ENCODE peak calls at places on chromosomes 3 and 15, in nine cellular contexts. W is body of pancreas, D is GM23338, O is AG09309, P is GM06990, V is fibroblast of mammary gland, Q is epithelial cell of proximal tubule, S is fibroblast of pulmonary artery, J is upper lobe of right lung. A is an unnamed sample.

GRCh38 chr15:93942140-93942808 is 289.1 kb upstream of the MCTP2 start:
- DNase-seq in V (peak; percentile 10), S (no peak), O (no peak), D (no peak), P (no peak), J (no peak), W (no peak), Q (no peak), A (no peak)

GRCh38 chr15:101258238-101259144 is 6.6 kb upstream of the CHSY1 start:
- DNase-seq in J (no peak), Q (no peak), P (no peak), S (peak; percentile 91), W (peak; percentile 77), V (peak; percentile 80), O (no peak), D (peak; percentile 88), A (peak; percentile 66)

GRCh38 chr3:71120012-71120411 is 463.5 kb downstream of the FOXP1 start:
- DNase-seq in V (no peak), J (no peak), S (no peak), Q (no peak), O (no peak), P (no peak), D (no peak), W (no peak), A (no peak)

GRCh38 chr3:48468329-48468731 is 21.8 kb downstream of the ATRIP start:
- DNase-seq in Q (no peak), S (no peak), P (no peak), O (no peak), J (no peak), D (no peak), W (peak; percentile 79), V (no peak), A (no peak)

GRCh38 chr3:186869253-186870235 is 27.0 kb downstream of the ADIPOQ start:
- DNase-seq in Q (no peak), V (peak; percentile 51), O (no peak), P (no peak), S (peak; percentile 36), W (no peak), J (no peak), D (no peak), A (peak; percentile 5)

GRCh38 chr15:68330911-68331310 is 53.4 kb downstream of the FEM1B start:
- DNase-seq in V (no peak), W (no peak), Q (no peak), O (no peak), P (no peak), D (no peak), S (no peak), J (no peak), A (peak; percentile 38)

GRCh38 chr3:14031271-14031670 is 93.4 kb downstream of the CHCHD4 start:
- DNase-seq in J (no peak), Q (no peak), W (no peak), S (no peak), P (no peak), D (no peak), V (peak; percentile 37), O (no peak), A (no peak)

GRCh38 chr3:55252921-55253320 is 234.2 kb downstream of the WNT5A start:
- DNase-seq in J (no peak), D (no peak), S (no peak), Q (no peak), V (peak; percentile 43), O (no peak), W (no peak), P (no peak), A (no peak)

GRCh38 chr3:43503067-43503728 is 118.6 kb downstream of the ANO10 start:
- DNase-seq in J (no peak), S (peak; percentile 65), Q (no peak), O (peak; percentile 2), P (no peak), V (peak; percentile 56), W (no peak), D (peak; percentile 75), A (peak; percentile 32)

GRCh38 chr3:71380096-71380495 is 203.4 kb downstream of the FOXP1 start:
- DNase-seq in S (no peak), D (peak; percentile 50), J (no peak), W (no peak), V (peak; percentile 26), Q (no peak), O (no peak), P (no peak), A (peak; percentile 51)

GRCh38 chr3:141341536-141341935 is 26.8 kb upstream of the ZBTB38 start:
- DNase-seq in J (no peak), Q (no peak), W (no peak), S (no peak), D (no peak), O (no peak), P (no peak), V (no peak), A (no peak)

GRCh38 chr15:72916939-72917338 is 133.4 kb upstream of the ADPGK start:
- DNase-seq in Q (no peak), S (no peak), O (no peak), W (no peak), P (no peak), V (no peak), D (no peak), J (no peak), A (peak; percentile 89)

GRCh38 chr3:184237772-184238171 is 8.4 kb downstream of the VWA5B2 start:
- DNase-seq in P (no peak), Q (no peak), V (no peak), W (no peak), O (no peak), D (no peak), S (no peak), J (no peak), A (no peak)

GRCh38 chr15:98800437-98801233 is 152.3 kb downstream of the IGF1R start:
- DNase-seq in V (peak; percentile 78), J (no peak), Q (no peak), W (peak; percentile 61), D (peak; percentile 90), S (peak; percentile 96), O (peak; percentile 68), P (no peak), A (peak; percentile 71)

GRCh38 chr3:16332904-16333426 is 68.0 kb downstream of the OXNAD1 start:
- DNase-seq in P (no peak), O (peak; percentile 43), S (peak; percentile 56), Q (no peak), J (no peak), V (peak; percentile 46), D (no peak), W (no peak), A (no peak)

GRCh38 chr15:36356978-36357582 is 222.3 kb upstream of the CDIN1 start:
- DNase-seq in D (no peak), V (peak; percentile 84), Q (no peak), S (peak; percentile 69), P (no peak), J (no peak), W (no peak), O (peak; percentile 49), A (peak; percentile 81)

GRCh38 chr3:192514081-192514753 is 213.1 kb downstream of the FGF12 start:
- DNase-seq in D (peak; percentile 90), W (peak; percentile 52), S (peak; percentile 22), O (no peak), J (peak; percentile 63), Q (no peak), V (peak; percentile 10), P (peak; percentile 6), A (peak; percentile 35)
- H3K4me3 ChIP-seq in D (peak overlapping the region; percentile 83), W (peak overlapping the region; percentile 73), S (peak overlapping the region; percentile 4), O (no peak overlapping the region), J (peak overlapping the region; percentile 28), Q (peak overlapping the region; percentile 44), V (no peak overlapping the region), P (no peak overlapping the region), A (peak overlapping the region; percentile 35)

GRCh38 chr15:28900892-28901586 is 15.3 kb downstream of the APBA2 start:
- DNase-seq in S (no peak), J (peak; percentile 50), Q (no peak), D (no peak), V (no peak), W (no peak), O (no peak), P (no peak), A (no peak)

GRCh38 chr15:28903555-28903954 is 17.8 kb downstream of the APBA2 start:
- DNase-seq in J (no peak), V (no peak), Q (no peak), P (no peak), W (no peak), S (no peak), D (no peak), O (no peak), A (no peak)

GRCh38 chr15:28901587-28901980 is 15.8 kb downstream of the APBA2 start:
- DNase-seq in O (no peak), V (no peak), P (no peak), D (no peak), W (peak; percentile 29), S (no peak), J (peak; percentile 36), Q (no peak), A (no peak)

GRCh38 chr15:28902856-28903255 is 17.1 kb downstream of the APBA2 start:
- DNase-seq in J (no peak), O (no peak), Q (no peak), V (no peak), P (no peak), W (no peak), S (no peak), D (no peak), A (no peak)

DNA sequence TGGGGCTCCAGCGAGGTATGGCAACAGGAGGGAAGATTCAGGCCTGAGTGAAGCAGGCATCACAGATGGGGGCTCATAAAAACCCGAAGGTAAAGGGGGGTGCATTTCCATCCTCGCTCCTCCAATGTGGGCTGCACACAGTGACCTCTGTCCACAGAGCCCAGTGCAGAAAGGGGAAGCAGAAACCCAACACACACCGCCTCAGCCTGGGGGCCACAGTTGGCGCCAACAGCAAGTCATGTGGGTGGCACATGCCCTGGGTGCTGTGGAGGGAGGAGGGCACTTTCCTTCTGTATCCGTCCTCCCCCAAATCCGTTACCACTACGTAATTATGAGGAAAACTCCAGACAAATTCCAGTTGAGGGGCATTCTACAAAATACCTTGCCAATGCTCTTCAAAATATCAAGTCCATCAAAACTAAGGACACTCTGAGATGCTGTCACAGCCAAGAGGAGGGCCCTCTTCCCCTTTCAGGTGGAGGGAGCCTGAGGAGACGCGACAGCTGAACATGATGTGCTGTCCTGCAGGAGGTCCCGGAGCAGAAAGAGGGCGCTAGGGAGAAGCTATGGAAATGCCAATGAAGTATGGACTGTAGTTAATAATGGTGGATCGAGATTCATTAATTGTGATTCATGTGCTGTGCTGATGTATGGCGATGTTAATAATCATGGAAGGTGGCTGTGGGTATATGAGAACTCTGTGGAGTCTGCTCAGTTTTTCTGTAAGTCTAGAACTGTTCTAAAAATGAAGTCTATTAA is 16.4 kb downstream of the APBA2 start:
- DNase-seq in J (peak; percentile 43), O (no peak), Q (no peak), P (no peak), V (no peak), S (no peak), W (no peak), D (peak; percentile 77), A (no peak)
- TF ChIP-seq CTCF in J (no peak), O (no peak), Q (peak; percentile 37), P (peak; percentile 5), V (peak; percentile 13), S (peak; percentile 23), W (no peak), D (peak; percentile 67), A (peak; percentile 32)

GRCh38 chr3:115217678-115218451 is 70.8 kb upstream of the ZBTB20 start:
- DNase-seq in D (peak; percentile 76), O (peak; percentile 31), S (peak; percentile 83), V (peak; percentile 79), W (peak; percentile 11), Q (no peak), P (no peak), J (no peak), A (peak; percentile 40)
- H3K4me3 ChIP-seq in D (no peak overlapping the region), O (no peak overlapping the region), S (no peak overlapping the region), V (no peak overlapping the region), W (no peak overlapping the region), Q (no peak overlapping the region), P (no peak overlapping the region), J (no peak overlapping the region), A (no peak overlapping the region)

GRCh38 chr3:72938471-72939265 is 50.8 kb downstream of the GXYLT2 start:
- DNase-seq in V (peak; percentile 94), D (peak; percentile 66), P (peak; percentile 18), O (peak; percentile 98), W (peak; percentile 49), Q (peak; percentile 65), S (peak; percentile 100), J (no peak), A (peak; percentile 72)
- TF ChIP-seq CTCF in V (peak; percentile 53), D (peak; percentile 84), P (no peak), O (peak; percentile 54), W (peak; percentile 43), Q (peak; percentile 58), S (peak; percentile 58), J (peak; percentile 56), A (peak; percentile 57)